ENCODE peak calls at places on chromosomes 3 and 15, in five cellular contexts. B is stomach, I is OCI-LY7, N is HAP-1, P is spleen. Y is an unnamed sample.
A peak's percentile ranks its signal among the peaks of the same experiment; 100 is the strongest.

GRCh38 chr3:58049143-58049785 is 41.0 kb downstream of the FLNB start:
- DNase-seq in N (peak; percentile 74), P (no peak), I (no peak), B (peak; percentile 56), Y (peak; percentile 66)

GRCh38 chr3:30282052-30282708 is 324.2 kb upstream of the TGFBR2 start:
- DNase-seq in N (peak; percentile 66), P (no peak), I (no peak), B (no peak), Y (no peak)

GRCh38 chr3:137035631-137036030 is 77.8 kb downstream of the IL20RB start:
- DNase-seq in N (no peak), P (no peak), I (peak; percentile 34), B (no peak), Y (no peak)

GRCh38 chr3:122102191-122102935 is 47.2 kb downstream of the CD86 start:
- DNase-seq in P (no peak), I (no peak), N (no peak), B (no peak), Y (no peak)

GRCh38 chr3:48404440-48405342 is 25.2 kb downstream of the PLXNB1 start:
- DNase-seq in P (no peak), N (no peak), B (peak; percentile 24), I (no peak), Y (no peak)

GRCh38 chr15:36370735-36371115 is 208.7 kb upstream of the CDIN1 start:
- DNase-seq in B (no peak), I (no peak), N (peak; percentile 24), P (no peak), Y (no peak)

GRCh38 chr3:70916375-70917055 is 604.1 kb upstream of the MDFIC2 start:
- DNase-seq in P (no peak), B (no peak), N (peak; percentile 61), I (no peak), Y (no peak)

GRCh38 chr15:40379853-40380252 is 2.7 kb upstream of the KNSTRN start:
- DNase-seq in I (no peak), P (no peak), N (no peak), B (peak; percentile 62), Y (peak; percentile 91)

GRCh38 chr3:129226374-129226773 is 23.0 kb upstream of the COPG1 start:
- DNase-seq in N (no peak), P (peak; percentile 84), I (no peak), B (peak; percentile 65), Y (peak; percentile 56)

GRCh38 chr3:181274025-181274424 is 284.5 kb upstream of the DNAJC19 start:
- DNase-seq in N (no peak), P (no peak), B (no peak), I (no peak), Y (no peak)

GRCh38 chr3:96012941-96013340 is 801.5 kb upstream of the EPHA6 start:
- DNase-seq in I (no peak), P (no peak), B (no peak), N (no peak), Y (no peak)

GRCh38 chr3:158247288-158247687 is 137.4 kb downstream of the RSRC1 start:
- DNase-seq in P (no peak), I (no peak), B (no peak), N (no peak), Y (no peak)

GRCh38 chr3:156551261-156551660 is 3.7 kb downstream of the SSR3 start:
- DNase-seq in B (no peak), P (no peak), N (no peak), I (no peak), Y (no peak)

GRCh38 chr3:10981961-10982360 is 10.6 kb upstream of the SLC6A1 start:
- DNase-seq in I (no peak), P (no peak), N (no peak), B (no peak), Y (peak; percentile 35)

GRCh38 chr3:76938962-76939361 is 100.9 kb upstream of the ROBO2 start:
- DNase-seq in P (no peak), B (no peak), I (no peak), N (no peak), Y (no peak)

GRCh38 chr3:96678325-96678724 is 136.1 kb upstream of the EPHA6 start:
- DNase-seq in B (no peak), P (no peak), N (no peak), I (no peak), Y (no peak)

GRCh38 chr3:127479449-127479848 is 111.1 kb downstream of the TPRA1 start:
- DNase-seq in P (peak; percentile 71), B (no peak), I (no peak), N (no peak), Y (no peak)

GRCh38 chr15:75007216-75007615 is 11.9 kb downstream of the SCAMP5 start:
- DNase-seq in N (no peak), I (peak; percentile 57), B (no peak), P (no peak), Y (no peak)

GRCh38 chr3:166478356-166478755 is 641.1 kb upstream of the BCHE start:
- DNase-seq in I (no peak), P (no peak), N (no peak), B (no peak), Y (no peak)

GRCh38 chr15:36024066-36024465 is 478.1 kb upstream of the DPH6 start:
- DNase-seq in B (no peak), P (no peak), I (no peak), N (no peak), Y (no peak)

GRCh38 chr3:157755254-157755653 is 252.0 kb upstream of the VEPH1 start:
- DNase-seq in P (no peak), B (no peak), N (no peak), I (no peak), Y (no peak)

GRCh38 chr15:82058517-82059204 is 12.8 kb upstream of the MEX3B start:
- DNase-seq in I (no peak), N (no peak), B (no peak), P (no peak), Y (no peak)

GRCh38 chr3:196192036-196193001 is 18.9 kb downstream of the ZDHHC19 start:
- DNase-seq in I (peak; percentile 38), B (peak; percentile 72), N (no peak), P (peak; percentile 91), Y (no peak)

GRCh38 chr15:51751687-51752683 is 588 bp downstream of the TMOD2 start:
- DNase-seq in I (no peak), P (peak; percentile 84), N (peak; percentile 22), B (peak; percentile 33), Y (peak; percentile 44)

GRCh38 chr15:58224068-58224467 is 85.9 kb downstream of the AQP9 start:
- DNase-seq in N (no peak), P (peak; percentile 80), B (no peak), I (no peak), Y (no peak)

GRCh38 chr15:58362262-58362922 is 69.4 kb upstream of the LIPC start:
- DNase-seq in I (no peak), P (no peak), B (no peak), N (no peak), Y (no peak)

GRCh38 chr3:142853270-142854163 is 35.4 kb downstream of the PCOLCE2 start:
- DNase-seq in N (no peak), B (peak; percentile 32), P (no peak), I (no peak), Y (no peak)

GRCh38 chr15:42705336-42705735 is 31.6 kb downstream of the CDAN1 start:
- DNase-seq in N (no peak), I (no peak), P (no peak), B (no peak), Y (no peak)

GRCh38 chr3:168088106-168088722 is 7.5 kb downstream of the GOLIM4 start:
- DNase-seq in P (no peak), B (no peak), I (peak; percentile 78), N (no peak), Y (no peak)

GRCh38 chr15:94272251-94272898 is 41.0 kb downstream of the MCTP2 start:
- DNase-seq in N (no peak), I (peak; percentile 27), P (no peak), B (no peak), Y (no peak)

GRCh38 chr3:158560979-158561378 is 10.0 kb upstream of the MLF1 start:
- DNase-seq in B (no peak), N (no peak), I (no peak), P (no peak), Y (no peak)

DNA sequence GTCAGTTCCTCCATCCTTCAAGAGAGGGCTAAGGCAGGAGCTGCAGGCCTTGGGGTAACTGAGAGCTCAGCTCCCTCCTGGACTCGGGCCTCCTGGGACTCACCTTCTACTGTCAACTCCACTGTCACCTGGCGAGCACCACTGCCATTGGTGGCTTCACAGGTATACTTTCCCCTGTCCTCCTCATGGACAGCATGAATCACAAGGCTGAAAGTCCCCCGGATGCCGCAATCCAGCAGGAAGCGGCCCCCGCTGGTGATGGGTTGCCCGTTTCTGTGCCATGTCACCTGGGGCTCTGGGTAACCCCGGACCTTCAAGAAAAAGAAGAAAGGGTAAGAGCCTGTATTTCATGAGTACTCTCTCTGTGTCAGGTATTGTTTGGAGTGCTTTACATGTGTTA is 131.9 kb downstream of the MYLK start:
- DNase-seq in P (no peak), B (no peak), N (no peak), I (no peak), Y (no peak)
- H3K4me1 ChIP-seq in P (peaks cover 5% of the 10 kb centered on the region), B (peaks cover 30% of the 10 kb centered on the region), N (no peaks in the 10 kb centered on the region), I (peaks cover 4% of the 10 kb centered on the region), Y (peaks cover 6% of the 10 kb centered on the region)

DNA sequence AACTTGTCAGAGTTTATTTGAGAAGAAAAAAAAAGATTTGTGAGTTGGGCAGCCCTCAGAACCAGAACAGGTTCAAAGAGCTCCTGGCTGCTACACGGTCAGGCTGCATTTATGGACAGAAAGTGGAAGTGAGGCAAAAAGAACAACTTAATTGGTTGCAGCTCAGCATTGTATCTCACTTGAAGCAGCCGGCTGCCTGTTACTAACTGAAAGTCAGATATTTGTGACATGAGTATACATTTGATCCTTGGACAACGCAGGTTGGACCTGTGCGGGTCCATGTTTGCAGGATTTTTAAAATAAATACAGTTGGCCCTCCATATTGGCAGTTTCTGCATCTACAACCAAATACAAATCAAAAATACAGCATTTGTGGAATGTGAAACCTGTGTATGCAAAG is 7.5 kb upstream of the ALDH1L1 start:
- DNase-seq in B (no peak), I (no peak), P (no peak), N (no peak), Y (no peak)
- H3K4me3 ChIP-seq in B (no peak overlapping the region), I (no peak overlapping the region), P (no peak overlapping the region), N (no peak overlapping the region), Y (no peak overlapping the region)

DNA sequence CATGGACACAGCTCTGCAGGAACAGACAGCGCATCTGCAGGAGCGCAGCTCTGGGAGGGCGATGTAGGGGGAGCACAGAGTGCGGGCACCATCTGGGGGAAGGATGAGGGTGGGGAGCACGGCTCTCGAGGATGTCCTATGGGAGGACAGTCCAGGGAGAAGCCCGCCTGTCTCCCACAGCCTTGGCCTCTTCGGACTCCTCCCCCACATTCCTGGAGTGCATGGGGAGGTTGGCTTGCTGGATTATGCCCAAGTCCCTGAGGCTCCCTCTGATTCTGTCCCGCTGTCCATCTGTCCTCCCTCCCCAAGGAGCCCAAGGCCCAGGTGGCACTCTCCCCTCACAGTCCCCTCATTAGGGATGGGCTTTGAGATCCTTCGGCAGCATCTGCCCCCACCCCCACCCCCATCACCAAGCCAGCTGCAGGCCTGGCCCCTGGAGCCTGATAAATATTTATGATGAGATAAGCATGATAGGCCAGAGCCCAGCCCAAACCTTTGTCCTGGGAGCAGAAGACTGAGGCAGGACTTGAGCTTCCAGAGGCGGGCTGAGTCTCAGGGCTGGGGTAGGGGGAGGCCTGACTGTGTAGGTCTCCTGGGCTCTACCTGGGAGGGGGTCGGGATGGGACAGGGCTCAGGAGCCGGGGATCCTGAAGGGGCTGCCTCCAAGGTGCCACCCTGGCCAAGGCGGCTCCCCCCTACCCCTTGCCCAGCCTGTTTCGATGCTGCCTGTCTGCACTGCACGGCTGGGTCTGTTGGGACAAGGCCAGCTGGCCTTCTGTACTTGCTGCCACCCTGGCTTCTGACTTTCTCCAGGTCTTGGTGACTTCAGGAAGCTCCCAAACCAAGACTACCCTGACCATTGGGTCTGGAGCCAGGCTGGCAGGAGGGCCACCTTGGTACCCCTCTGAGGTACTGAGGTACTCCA is 28.6 kb upstream of the SEMA3F start:
- DNase-seq in B (peak; percentile 65), N (no peak), P (peak; percentile 73), I (no peak), Y (no peak)
- H3K4me1 ChIP-seq in B (peaks cover 62% of the 10 kb centered on the region), N (no peaks in the 10 kb centered on the region), P (peaks cover 49% of the 10 kb centered on the region), I (no peaks in the 10 kb centered on the region), Y (no peaks in the 10 kb centered on the region)

GRCh38 chr3:120289636-120290035 is 4.6 kb upstream of the GPR156 start:
- DNase-seq in N (no peak), I (no peak), B (no peak), P (no peak), Y (no peak)
- H3K4me3 ChIP-seq in N (no peak overlapping the region), I (no peak overlapping the region), B (no peak overlapping the region), P (no peak overlapping the region), Y (no peak overlapping the region)